ENCODE peak calls at places on chromosomes 16 and 17, in ten cellular contexts. G, Y, R, M, F, B, A, H, J and L are unnamed samples.

GRCh38 chr17:36856921-36857381 is 80.3 kb upstream of the LHX1 start:
- DNase-seq in R (no peak), H (peak), J (no peak), Y (no peak), M (no peak), F (peak), G (peak), A (no peak), B (no peak), L (no peak)

GRCh38 chr17:17206149-17206912 is at the start of gene PLD6:
- DNase-seq in J (peak), G (peak), H (peak), A (no peak), R (peak), F (no peak), M (peak), B (no peak), Y (peak), L (peak)

GRCh38 chr16:30948956-30949654 is at the start of gene ORAI3:
- DNase-seq in R (peak), B (peak), F (no peak), M (no peak), J (peak), Y (peak), H (peak), G (peak), A (peak), L (peak)

GRCh38 chr16:23673971-23674614 is 4.6 kb upstream of the PLK1 start:
- DNase-seq in R (no peak), Y (no peak), F (no peak), H (no peak), M (no peak), B (no peak), A (no peak), J (no peak), G (no peak), L (no peak)

GRCh38 chr16:56866955-56867830 is 2.2 kb downstream of the SLC12A3 start:
- DNase-seq in G (peak), J (peak), H (peak), F (peak), M (no peak), A (no peak), Y (peak), R (no peak), B (peak), L (peak)

GRCh38 chr17:77722366-77722765 is 236.1 kb upstream of the TNRC6C start:
- DNase-seq in J (no peak), Y (no peak), M (no peak), B (no peak), F (no peak), R (no peak), H (no peak), G (no peak), A (no peak), L (no peak)

GRCh38 chr16:75621170-75621477 is 2.0 kb downstream of the ADAT1 start:
- DNase-seq in J (no peak), G (peak), F (no peak), B (peak), Y (peak), M (no peak), H (peak), R (no peak), A (no peak), L (no peak)

GRCh38 chr16:52976539-52977167 is 76.0 kb downstream of the CHD9NB start:
- DNase-seq in F (no peak), A (no peak), J (no peak), R (no peak), H (peak), G (peak), Y (peak), M (no peak), B (no peak), L (no peak)

GRCh38 chr17:79269620-79270019 is 195.0 kb downstream of the ENGASE start:
- DNase-seq in M (no peak), G (no peak), H (no peak), F (no peak), J (no peak), A (no peak), R (no peak), B (no peak), Y (no peak), L (no peak)

GRCh38 chr16:89101303-89102034 is 7.8 kb downstream of the ACSF3 start:
- DNase-seq in A (no peak), M (no peak), F (no peak), B (no peak), R (no peak), G (no peak), H (no peak), Y (no peak), J (no peak), L (no peak)

GRCh38 chr17:35630530-35631148 is 43.5 kb downstream of the AP2B1 start:
- DNase-seq in M (peak), J (no peak), B (no peak), Y (peak), F (no peak), G (peak), R (no peak), A (no peak), H (no peak), L (no peak)

GRCh38 chr16:57166951-57167350 is 18.9 kb downstream of the PSME3IP1 start:
- DNase-seq in R (no peak), H (no peak), A (no peak), G (no peak), Y (peak), M (peak), J (no peak), F (no peak), B (peak), L (no peak)

GRCh38 chr16:19710991-19711545 is 7.0 kb downstream of the KNOP1 start:
- DNase-seq in Y (no peak), H (no peak), A (no peak), F (no peak), J (no peak), M (no peak), R (no peak), G (no peak), B (no peak), L (no peak)

GRCh38 chr17:42288985-42289862 is 926 bp downstream of the STAT5A start:
- DNase-seq in H (no peak), Y (no peak), R (no peak), G (no peak), M (no peak), A (no peak), F (no peak), J (peak), B (no peak), L (no peak)

GRCh38 chr17:48045270-48046001 is 2.7 kb upstream of the NFE2L1 start:
- DNase-seq in G (peak), F (no peak), B (no peak), Y (no peak), R (no peak), J (no peak), A (no peak), M (no peak), H (no peak), L (no peak)

GRCh38 chr17:82602986-82603385 is 45.3 kb downstream of the WDR45B start:
- DNase-seq in M (peak), H (peak), G (no peak), R (no peak), J (no peak), B (no peak), Y (no peak), A (no peak), F (no peak), L (no peak)

GRCh38 chr17:75638893-75639292 is 5.7 kb downstream of the SMIM5 start:
- DNase-seq in A (no peak), J (no peak), F (no peak), M (no peak), Y (no peak), H (no peak), B (no peak), R (no peak), G (no peak), L (peak)

GRCh38 chr16:74034862-74035261 is 261.8 kb upstream of the PSMD7 start:
- DNase-seq in F (no peak), H (peak), R (no peak), J (no peak), G (peak), M (no peak), Y (peak), A (no peak), B (peak), L (peak)

GRCh38 chr16:80591071-80591935 is 50.5 kb downstream of the DYNLRB2 start:
- DNase-seq in H (no peak), B (no peak), G (peak), R (no peak), M (no peak), J (no peak), Y (no peak), F (no peak), A (no peak), L (no peak)

GRCh38 chr16:78479723-78480122 is 380.3 kb downstream of the WWOX start:
- DNase-seq in Y (no peak), B (no peak), H (no peak), M (no peak), J (no peak), A (no peak), G (no peak), F (no peak), R (no peak), L (no peak)

GRCh38 chr16:23786964-23787571 is 32.2 kb downstream of the CHP2 start:
- DNase-seq in F (no peak), B (no peak), H (no peak), A (no peak), R (no peak), M (no peak), J (no peak), G (no peak), Y (no peak), L (no peak)

GRCh38 chr16:20676268-20676828 is 21.1 kb downstream of the ACSM1 start:
- DNase-seq in A (no peak), J (no peak), B (no peak), H (no peak), G (no peak), Y (no peak), R (no peak), F (no peak), M (no peak), L (no peak)

GRCh38 chr17:82030470-82031302 is 792 bp upstream of the RAC3 start:
- DNase-seq in M (peak), B (peak), F (no peak), A (peak), Y (peak), G (peak), H (peak), J (peak), R (peak), L (peak)

GRCh38 chr17:2563061-2563460 is 30.4 kb upstream of the PAFAH1B1 start:
- DNase-seq in J (no peak), R (no peak), H (no peak), M (no peak), Y (no peak), A (peak), G (no peak), F (peak), B (no peak), L (peak)

GRCh38 chr17:58665946-58666857 is 25.6 kb downstream of the TEX14 start:
- DNase-seq in A (no peak), R (no peak), J (no peak), G (no peak), H (no peak), M (no peak), F (no peak), B (no peak), Y (no peak), L (no peak)

GRCh38 chr17:61750656-61751055 is 112.7 kb downstream of the BRIP1 start:
- DNase-seq in G (peak), R (no peak), Y (no peak), A (no peak), F (no peak), B (no peak), H (no peak), M (no peak), J (no peak), L (no peak)

GRCh38 chr17:64457156-64457555 is 8.2 kb downstream of the MILR1 start:
- DNase-seq in G (peak), B (no peak), J (no peak), Y (peak), H (no peak), F (no peak), A (no peak), M (no peak), R (no peak), L (no peak)

GRCh38 chr17:19341641-19342610 is 20.6 kb downstream of the B9D1 start:
- DNase-seq in H (peak), A (no peak), M (no peak), B (no peak), R (no peak), J (no peak), G (peak), F (no peak), Y (peak), L (no peak)

GRCh38 chr16:15665107-15665506 is 15.1 kb downstream of the NDE1 start:
- DNase-seq in B (no peak), J (no peak), H (no peak), Y (no peak), G (no peak), R (no peak), M (no peak), A (no peak), F (no peak), L (no peak)

GRCh38 chr16:23072084-23072599 is 77.1 kb downstream of the USP31 start:
- DNase-seq in M (peak), R (no peak), H (peak), A (no peak), G (peak), B (peak), F (no peak), Y (peak), J (no peak), L (peak)

GRCh38 chr16:14303654-14304394 is 232.7 kb downstream of the MRTFB start:
- DNase-seq in R (peak), G (no peak), F (no peak), A (no peak), J (no peak), M (no peak), B (no peak), H (no peak), Y (no peak), L (no peak)

GRCh38 chr16:88437367-88437964 is 15.6 kb upstream of the ZFPM1 start:
- DNase-seq in H (peak), A (peak), F (no peak), Y (no peak), G (peak), J (peak), R (peak), B (no peak), M (no peak), L (peak)

GRCh38 chr16:25257956-25258855 is 561 bp upstream of the ZKSCAN2 start:
- DNase-seq in A (peak), H (peak), J (peak), G (peak), B (peak), Y (peak), F (peak), M (peak), R (peak), L (peak)

GRCh38 chr17:78716814-78717393 is 65.2 kb downstream of the CYTH1 start:
- DNase-seq in J (peak), F (no peak), Y (peak), H (peak), A (peak), B (peak), M (no peak), G (peak), R (peak), L (peak)

GRCh38 chr16:66572356-66572755 is 6.1 kb downstream of the CMTM1 start:
- DNase-seq in G (no peak), R (no peak), M (no peak), A (no peak), Y (no peak), H (no peak), B (no peak), J (no peak), F (no peak), L (no peak)

GRCh38 chr17:17191961-17192381 is 14.2 kb downstream of the PLD6 start:
- DNase-seq in G (peak), A (no peak), M (no peak), J (no peak), H (no peak), B (no peak), R (no peak), Y (no peak), F (no peak), L (no peak)

GRCh38 chr17:43667506-43668438 is 6.0 kb upstream of the MEOX1 start:
- DNase-seq in R (no peak), H (no peak), A (no peak), J (no peak), B (no peak), Y (peak), F (no peak), M (no peak), G (peak), L (no peak)

GRCh38 chr17:74975943-74976342 is 3.4 kb upstream of the HID1 start:
- DNase-seq in G (no peak), R (no peak), F (no peak), H (no peak), A (no peak), M (no peak), J (no peak), B (no peak), Y (no peak), L (no peak)

GRCh38 chr16:4011225-4011939 is 104.9 kb downstream of the ADCY9 start:
- DNase-seq in G (no peak), F (no peak), M (no peak), H (no peak), B (no peak), R (no peak), J (no peak), A (no peak), Y (no peak), L (no peak)